ENCODE peak calls at places on chromosome 21, in eight cellular contexts. J is foreskin fibroblast; N is T-helper 2 cell; K is NCI-H1105; F is HuH-7.5; M is AG10803; T is CD4-positive, alpha-beta memory T cell; G is CD8-positive, alpha-beta T cell. R is an unnamed sample.

GRCh38 chr21:45974073-45975016 is 7.2 kb upstream of the COL6A1 start:
- DNase-seq in J (peak; percentile 90), N (no peak), K (peak; percentile 23), F (peak; percentile 56), M (peak; percentile 67), T (no peak), G (no peak), R (no peak)

GRCh38 chr21:15277498-15277897 is 212.7 kb upstream of the NRIP1 start:
- DNase-seq in J (no peak), N (no peak), K (no peak), F (no peak), M (no peak), T (no peak), G (no peak), R (no peak)

GRCh38 chr21:32206631-32207030 is 72.2 kb downstream of the MIS18A start:
- DNase-seq in J (no peak), N (no peak), K (no peak), F (no peak), M (no peak), T (no peak), G (no peak), R (no peak)

GRCh38 chr21:16678479-16678878 is 834.4 kb upstream of the CXADR start:
- DNase-seq in J (no peak), N (no peak), K (peak; percentile 84), F (no peak), M (peak; percentile 1), T (no peak), G (no peak), R (no peak)

GRCh38 chr21:36419996-36420395 is 34.8 kb downstream of the CHAF1B start:
- DNase-seq in J (peak; percentile 93), N (no peak), K (peak; percentile 2), F (peak; percentile 61), M (peak; percentile 90), T (no peak), G (no peak), R (peak; percentile 78)

GRCh38 chr21:31752352-31752751 is 20.4 kb upstream of the SCAF4 start:
- DNase-seq in J (peak; percentile 83), N (no peak), K (no peak), F (no peak), M (peak; percentile 35), T (no peak), G (no peak), R (no peak)

GRCh38 chr21:36695671-36696389 is 3.1 kb upstream of the SIM2 start:
- DNase-seq in J (no peak), N (no peak), K (no peak), F (no peak), M (no peak), T (no peak), G (no peak), R (no peak)

GRCh38 chr21:41068411-41069304 is 99.3 kb upstream of the BACE2 start:
- DNase-seq in J (peak; percentile 24), N (peak; percentile 50), K (peak; percentile 88), F (peak; percentile 68), M (peak; percentile 58), T (peak; percentile 37), G (peak; percentile 23), R (peak; percentile 71)

GRCh38 chr21:34511154-34511553 is 856 bp downstream of the KCNE1 start:
- DNase-seq in J (peak; percentile 30), N (no peak), K (no peak), F (no peak), M (peak; percentile 42), T (no peak), G (no peak), R (no peak)

GRCh38 chr21:44780767-44781459 is 20.7 kb downstream of the UBE2G2 start:
- DNase-seq in J (no peak), N (no peak), K (no peak), F (no peak), M (no peak), T (no peak), G (no peak), R (no peak)

GRCh38 chr21:32096411-32096810 is 182.4 kb downstream of the MIS18A start:
- DNase-seq in J (no peak), N (no peak), K (peak; percentile 3), F (peak; percentile 18), M (peak; percentile 11), T (no peak), G (no peak), R (peak; percentile 32)

GRCh38 chr21:16116067-16116466 is 386.3 kb downstream of the USP25 start:
- DNase-seq in J (peak; percentile 21), N (no peak), K (no peak), F (no peak), M (no peak), T (no peak), G (no peak), R (no peak)

GRCh38 chr21:36994501-36995189 is 11.9 kb upstream of the RIPPLY3 start:
- DNase-seq in J (peak; percentile 20), N (no peak), K (no peak), F (no peak), M (no peak), T (no peak), G (no peak), R (no peak)

GRCh38 chr21:26795866-26796329 is 49.3 kb downstream of the ADAMTS1 start:
- DNase-seq in J (peak; percentile 92), N (no peak), K (no peak), F (no peak), M (peak; percentile 85), T (no peak), G (no peak), R (peak; percentile 1)

GRCh38 chr21:42414928-42415769 is 11.4 kb downstream of the UBASH3A start:
- DNase-seq in J (no peak), N (peak; percentile 88), K (no peak), F (no peak), M (no peak), T (peak; percentile 99), G (peak; percentile 66), R (peak; percentile 41)

GRCh38 chr21:37060296-37060695 is 12.6 kb downstream of the PIGP start:
- DNase-seq in J (peak; percentile 96), N (no peak), K (peak; percentile 74), F (peak; percentile 27), M (peak; percentile 93), T (no peak), G (no peak), R (peak; percentile 69)

GRCh38 chr21:17501107-17502006 is 11.5 kb upstream of the CXADR start:
- DNase-seq in J (peak; percentile 18), N (no peak), K (no peak), F (no peak), M (no peak), T (no peak), G (no peak), R (peak; percentile 58)

GRCh38 chr21:42515708-42516502 is 2.3 kb downstream of the SLC37A1 start:
- DNase-seq in J (no peak), N (no peak), K (no peak), F (peak; percentile 43), M (no peak), T (no peak), G (no peak), R (peak; percentile 86)

GRCh38 chr21:17742181-17742580 is 77.0 kb downstream of the C21orf91 start:
- DNase-seq in J (no peak), N (no peak), K (no peak), F (no peak), M (no peak), T (no peak), G (no peak), R (peak; percentile 7)

GRCh38 chr21:23939369-23940065 is 1667.8 kb downstream of the MRPL39 start:
- DNase-seq in J (no peak), N (no peak), K (no peak), F (no peak), M (no peak), T (no peak), G (no peak), R (no peak)

GRCh38 chr21:37367301-37367757 is 756 bp downstream of the DYRK1A start:
- DNase-seq in J (no peak), N (no peak), K (no peak), F (no peak), M (no peak), T (peak; percentile 41), G (no peak), R (no peak)

R was measured in HT-29.